ENCODE peak calls at places on chromosomes 5 and 9, in eight cellular contexts. J is uterus; W is adrenal gland; Y is nephron progenitor cell; C is aorta; H is activated CD4-positive, alpha-beta T cell treated with anti-CD3 and anti-CD28 coated beads, Interleukin-2, amount 10 ng/mL, durations not matched to agents 7 days and 5 days; M is mucosa of descending colon; V is stimulated activated CD4-positive, alpha-beta T cell treated with anti-CD3 and anti-CD28 coated beads, Interleukin-4, amount 100 ng/mL, for 4 hours. K is an unnamed sample.
A peak's percentile ranks its signal among the peaks of the same experiment; 100 is the strongest.

GRCh38 chr5:138245717-138246116 is 28.7 kb downstream of the GFRA3 start:
- DNase-seq in M (no peak), V (no peak), W (no peak), H (no peak), C (no peak), Y (peak; percentile 64), J (no peak), K (no peak)

GRCh38 chr5:37086466-37087178 is 162.6 kb downstream of the CPLANE1 start:
- DNase-seq in J (no peak), H (no peak), Y (no peak), W (no peak), V (no peak), C (no peak), M (peak; percentile 37), K (no peak)

GRCh38 chr9:131747352-131747751 is 7.5 kb upstream of the RAPGEF1 start:
- DNase-seq in H (peak; percentile 52), M (no peak), J (no peak), Y (no peak), C (no peak), V (peak; percentile 20), W (peak; percentile 41), K (no peak)

GRCh38 chr5:168596927-168597326 is 17.8 kb upstream of the PANK3 start:
- DNase-seq in W (no peak), M (no peak), V (no peak), H (no peak), J (no peak), C (no peak), Y (no peak), K (no peak)

GRCh38 chr5:172740483-172741205 is 30.4 kb downstream of the DUSP1 start:
- DNase-seq in Y (no peak), H (no peak), M (peak; percentile 41), J (peak; percentile 75), W (peak; percentile 83), C (peak; percentile 95), V (no peak), K (peak; percentile 83)

GRCh38 chr9:127131871-127132270 is 9.4 kb upstream of the ANGPTL2 start:
- DNase-seq in M (no peak), Y (no peak), H (no peak), C (no peak), J (no peak), V (no peak), W (no peak), K (no peak)

GRCh38 chr9:136117291-136118060 is 1.2 kb downstream of the TMEM250 start:
- DNase-seq in C (no peak), V (no peak), M (peak; percentile 73), H (no peak), J (no peak), Y (no peak), W (no peak), K (peak; percentile 74)

GRCh38 chr9:15353892-15354291 is 46.9 kb upstream of the TTC39B start:
- DNase-seq in H (no peak), V (no peak), W (no peak), Y (no peak), J (no peak), C (no peak), M (no peak), K (no peak)